ENCODE peak calls at places on chromosomes 1 and 21, in seven cellular contexts. One of them, this sample, is unnamed.

GRCh38 chr1:145782166-145783099 is 41.5 kb downstream of the RNF115 start:
- DNase-seq in hippocampal formation: no peak
- DNase-seq in NCI-H446: no peak
- DNase-seq in RWPE1: peak; percentile 79
- DNase-seq in Calu3: peak; percentile 39
- DNase-seq in WTC11: no peak
- DNase-seq in iPS DF 6.9: no peak
- DNase-seq in this sample: no peak

GRCh38 chr1:6121651-6122370 is 58.3 kb downstream of the CHD5 start:
- DNase-seq in RWPE1: no peak
- DNase-seq in WTC11: peak; percentile 7
- DNase-seq in Calu3: no peak
- DNase-seq in NCI-H446: no peak
- DNase-seq in iPS DF 6.9: no peak
- DNase-seq in hippocampal formation: no peak
- DNase-seq in this sample: no peak

GRCh38 chr21:27813750-27814149 is 846.9 kb upstream of the ADAMTS5 start:
- DNase-seq in Calu3: peak; percentile 26
- DNase-seq in WTC11: no peak
- DNase-seq in iPS DF 6.9: no peak
- DNase-seq in NCI-H446: no peak
- DNase-seq in RWPE1: no peak
- DNase-seq in hippocampal formation: peak; percentile 80
- DNase-seq in this sample: no peak

GRCh38 chr21:36909901-36910561 is 56.4 kb downstream of the HLCS start:
- DNase-seq in WTC11: no peak
- DNase-seq in NCI-H446: no peak
- DNase-seq in hippocampal formation: no peak
- DNase-seq in Calu3: peak; percentile 31
- DNase-seq in RWPE1: peak; percentile 85
- DNase-seq in iPS DF 6.9: no peak
- DNase-seq in this sample: no peak

GRCh38 chr21:36171741-36172331 is 15.2 kb downstream of the DOP1B start:
- DNase-seq in hippocampal formation: no peak
- DNase-seq in NCI-H446: no peak
- DNase-seq in WTC11: no peak
- DNase-seq in iPS DF 6.9: no peak
- DNase-seq in RWPE1: no peak
- DNase-seq in Calu3: no peak
- DNase-seq in this sample: no peak

GRCh38 chr1:226939439-226940028 is 560 bp upstream of the COQ8A start:
- DNase-seq in hippocampal formation: peak; percentile 63
- DNase-seq in NCI-H446: peak; percentile 63
- DNase-seq in iPS DF 6.9: peak; percentile 16
- DNase-seq in RWPE1: peak; percentile 57
- DNase-seq in Calu3: peak; percentile 58
- DNase-seq in WTC11: no peak
- DNase-seq in this sample: peak; percentile 30

GRCh38 chr1:226641671-226642231 is 93.2 kb downstream of the STUM start:
- DNase-seq in RWPE1: no peak
- DNase-seq in hippocampal formation: no peak
- DNase-seq in Calu3: no peak
- DNase-seq in NCI-H446: no peak
- DNase-seq in iPS DF 6.9: no peak
- DNase-seq in WTC11: no peak
- DNase-seq in this sample: no peak

GRCh38 chr1:232452137-232452536 is 177.8 kb downstream of the SIPA1L2 start:
- DNase-seq in hippocampal formation: no peak
- DNase-seq in iPS DF 6.9: no peak
- DNase-seq in RWPE1: no peak
- DNase-seq in Calu3: no peak
- DNase-seq in WTC11: no peak
- DNase-seq in NCI-H446: no peak
- DNase-seq in this sample: no peak

GRCh38 chr1:212496673-212497072 is 64.0 kb downstream of the NENF start:
- DNase-seq in RWPE1: no peak
- DNase-seq in iPS DF 6.9: no peak
- DNase-seq in hippocampal formation: no peak
- DNase-seq in Calu3: no peak
- DNase-seq in WTC11: no peak
- DNase-seq in NCI-H446: no peak
- DNase-seq in this sample: no peak

GRCh38 chr1:209657140-209657879 is 5.1 kb upstream of the LAMB3 start:
- DNase-seq in Calu3: no peak
- DNase-seq in iPS DF 6.9: no peak
- DNase-seq in WTC11: no peak
- DNase-seq in RWPE1: peak; percentile 57
- DNase-seq in NCI-H446: no peak
- DNase-seq in hippocampal formation: no peak
- DNase-seq in this sample: no peak

GRCh38 chr1:10508511-10508951 is 33.8 kb downstream of the PEX14 start:
- DNase-seq in hippocampal formation: no peak
- DNase-seq in iPS DF 6.9: no peak
- DNase-seq in NCI-H446: no peak
- DNase-seq in WTC11: peak; percentile 29
- DNase-seq in RWPE1: no peak
- DNase-seq in Calu3: no peak
- DNase-seq in this sample: peak; percentile 75

GRCh38 chr1:228955691-228956090 is 220.4 kb downstream of the RHOU start:
- DNase-seq in hippocampal formation: no peak
- DNase-seq in iPS DF 6.9: no peak
- DNase-seq in NCI-H446: no peak
- DNase-seq in Calu3: no peak
- DNase-seq in WTC11: no peak
- DNase-seq in RWPE1: no peak
- DNase-seq in this sample: no peak

GRCh38 chr1:1895050-1895398 is 4.1 kb upstream of the GNB1 start:
- DNase-seq in NCI-H446: no peak
- DNase-seq in Calu3: no peak
- DNase-seq in WTC11: no peak
- DNase-seq in iPS DF 6.9: no peak
- DNase-seq in RWPE1: no peak
- DNase-seq in hippocampal formation: no peak
- DNase-seq in this sample: no peak